ENCODE peak calls at places on chromosomes 5 and 9, in nine cellular contexts. One of them, this sample, is unnamed.

GRCh38 chr9:26131891-26132290 is 453.6 kb upstream of the TUSC1 start:
- DNase-seq in Peyer's patch: no peak
- DNase-seq in choroid plexus epithelial cell: peak; percentile 3
- DNase-seq in AG10803: peak; percentile 75
- DNase-seq in LNCaP clone FGC: no peak
- DNase-seq in IMR-90: peak; percentile 17
- DNase-seq in tibial nerve: no peak
- DNase-seq in Caco-2: no peak
- DNase-seq in hepatocyte: no peak
- DNase-seq in this sample: no peak

GRCh38 chr5:65512170-65512937 is 30.6 kb upstream of the ADAMTS6 start:
- DNase-seq in Peyer's patch: no peak
- DNase-seq in choroid plexus epithelial cell: no peak
- DNase-seq in AG10803: no peak
- DNase-seq in LNCaP clone FGC: no peak
- DNase-seq in IMR-90: peak; percentile 80
- DNase-seq in tibial nerve: no peak
- DNase-seq in Caco-2: no peak
- DNase-seq in hepatocyte: no peak
- DNase-seq in this sample: no peak

GRCh38 chr5:179974946-179975712 is 67.4 kb upstream of the TBC1D9B start:
- DNase-seq in Peyer's patch: no peak
- DNase-seq in choroid plexus epithelial cell: peak; percentile 37
- DNase-seq in AG10803: peak; percentile 6
- DNase-seq in LNCaP clone FGC: no peak
- DNase-seq in IMR-90: no peak
- DNase-seq in tibial nerve: no peak
- DNase-seq in Caco-2: peak; percentile 56
- DNase-seq in hepatocyte: peak; percentile 39
- DNase-seq in this sample: peak; percentile 54

GRCh38 chr9:109652112-109652511 is 127.9 kb upstream of the PALM2AKAP2 start:
- DNase-seq in Peyer's patch: no peak
- DNase-seq in choroid plexus epithelial cell: peak; percentile 13
- DNase-seq in AG10803: no peak
- DNase-seq in LNCaP clone FGC: no peak
- DNase-seq in IMR-90: peak; percentile 10
- DNase-seq in tibial nerve: no peak
- DNase-seq in Caco-2: no peak
- DNase-seq in hepatocyte: no peak
- DNase-seq in this sample: no peak

GRCh38 chr9:37639109-37639748 is 11.5 kb upstream of the FRMPD1 start:
- DNase-seq in Peyer's patch: no peak
- DNase-seq in choroid plexus epithelial cell: peak; percentile 38
- DNase-seq in AG10803: peak; percentile 15
- DNase-seq in LNCaP clone FGC: no peak
- DNase-seq in IMR-90: peak; percentile 43
- DNase-seq in tibial nerve: no peak
- DNase-seq in Caco-2: no peak
- DNase-seq in hepatocyte: no peak
- DNase-seq in this sample: no peak

GRCh38 chr5:111513175-111513520 is 813 bp upstream of the STARD4 start:
- DNase-seq in Peyer's patch: no peak
- DNase-seq in choroid plexus epithelial cell: no peak
- DNase-seq in AG10803: no peak
- DNase-seq in LNCaP clone FGC: no peak
- DNase-seq in IMR-90: no peak
- DNase-seq in tibial nerve: no peak
- DNase-seq in Caco-2: no peak
- DNase-seq in hepatocyte: no peak
- DNase-seq in this sample: no peak

GRCh38 chr9:126160067-126160853 is 166.4 kb upstream of the MVB12B start:
- DNase-seq in Peyer's patch: no peak
- DNase-seq in choroid plexus epithelial cell: no peak
- DNase-seq in AG10803: no peak
- DNase-seq in LNCaP clone FGC: no peak
- DNase-seq in IMR-90: no peak
- DNase-seq in tibial nerve: no peak
- DNase-seq in Caco-2: no peak
- DNase-seq in hepatocyte: no peak
- DNase-seq in this sample: no peak

GRCh38 chr9:69412741-69413150 is 87.7 kb downstream of the ENTREP1 start:
- DNase-seq in Peyer's patch: no peak
- DNase-seq in choroid plexus epithelial cell: peak; percentile 74
- DNase-seq in AG10803: peak; percentile 69
- DNase-seq in LNCaP clone FGC: no peak
- DNase-seq in IMR-90: peak; percentile 52
- DNase-seq in tibial nerve: no peak
- DNase-seq in Caco-2: peak; percentile 43
- DNase-seq in hepatocyte: peak; percentile 73
- DNase-seq in this sample: peak; percentile 4

GRCh38 chr5:40465416-40465815 is 214.3 kb upstream of the PTGER4 start:
- DNase-seq in Peyer's patch: no peak
- DNase-seq in choroid plexus epithelial cell: peak; percentile 17
- DNase-seq in AG10803: no peak
- DNase-seq in LNCaP clone FGC: no peak
- DNase-seq in IMR-90: no peak
- DNase-seq in tibial nerve: no peak
- DNase-seq in Caco-2: no peak
- DNase-seq in hepatocyte: no peak
- DNase-seq in this sample: no peak

GRCh38 chr5:168165221-168165965 is 126.1 kb upstream of the WWC1 start:
- DNase-seq in Peyer's patch: no peak
- DNase-seq in choroid plexus epithelial cell: no peak
- DNase-seq in AG10803: no peak
- DNase-seq in LNCaP clone FGC: no peak
- DNase-seq in IMR-90: no peak
- DNase-seq in tibial nerve: no peak
- DNase-seq in Caco-2: no peak
- DNase-seq in hepatocyte: no peak
- DNase-seq in this sample: no peak

GRCh38 chr5:1324719-1325190 is 20.1 kb downstream of the CLPTM1L start:
- DNase-seq in Peyer's patch: peak; percentile 28
- DNase-seq in choroid plexus epithelial cell: no peak
- DNase-seq in AG10803: no peak
- DNase-seq in LNCaP clone FGC: no peak
- DNase-seq in IMR-90: no peak
- DNase-seq in tibial nerve: no peak
- DNase-seq in Caco-2: peak; percentile 21
- DNase-seq in hepatocyte: no peak
- DNase-seq in this sample: no peak

GRCh38 chr9:103399535-103399934 is 404.4 kb downstream of the CYLC2 start:
- DNase-seq in Peyer's patch: no peak
- DNase-seq in choroid plexus epithelial cell: no peak
- DNase-seq in AG10803: no peak
- DNase-seq in LNCaP clone FGC: no peak
- DNase-seq in IMR-90: no peak
- DNase-seq in tibial nerve: no peak
- DNase-seq in Caco-2: no peak
- DNase-seq in hepatocyte: no peak
- DNase-seq in this sample: no peak

GRCh38 chr9:81798606-81799005 is 109.3 kb upstream of the TLE1 start:
- DNase-seq in Peyer's patch: no peak
- DNase-seq in choroid plexus epithelial cell: peak; percentile 12
- DNase-seq in AG10803: no peak
- DNase-seq in LNCaP clone FGC: no peak
- DNase-seq in IMR-90: peak; percentile 90
- DNase-seq in tibial nerve: no peak
- DNase-seq in Caco-2: no peak
- DNase-seq in hepatocyte: no peak
- DNase-seq in this sample: no peak

GRCh38 chr5:34899066-34899465 is 16.2 kb downstream of the RAD1 start:
- DNase-seq in Peyer's patch: no peak
- DNase-seq in choroid plexus epithelial cell: no peak
- DNase-seq in AG10803: no peak
- DNase-seq in LNCaP clone FGC: no peak
- DNase-seq in IMR-90: no peak
- DNase-seq in tibial nerve: no peak
- DNase-seq in Caco-2: no peak
- DNase-seq in hepatocyte: no peak
- DNase-seq in this sample: no peak

GRCh38 chr9:88897081-88897480 is 94.2 kb upstream of the S1PR3 start:
- DNase-seq in Peyer's patch: no peak
- DNase-seq in choroid plexus epithelial cell: no peak
- DNase-seq in AG10803: no peak
- DNase-seq in LNCaP clone FGC: no peak
- DNase-seq in IMR-90: no peak
- DNase-seq in tibial nerve: no peak
- DNase-seq in Caco-2: no peak
- DNase-seq in hepatocyte: no peak
- DNase-seq in this sample: no peak

GRCh38 chr9:35553670-35554543 is 51.2 kb upstream of the TESK1 start:
- DNase-seq in Peyer's patch: no peak
- DNase-seq in choroid plexus epithelial cell: peak; percentile 89
- DNase-seq in AG10803: peak; percentile 83
- DNase-seq in LNCaP clone FGC: no peak
- DNase-seq in IMR-90: peak; percentile 73
- DNase-seq in tibial nerve: no peak
- DNase-seq in Caco-2: peak; percentile 73
- DNase-seq in hepatocyte: peak; percentile 86
- DNase-seq in this sample: peak; percentile 63

GRCh38 chr9:116589392-116590354 is 97.4 kb upstream of the TRIM32 start:
- DNase-seq in Peyer's patch: no peak
- DNase-seq in choroid plexus epithelial cell: peak; percentile 91
- DNase-seq in AG10803: peak; percentile 50
- DNase-seq in LNCaP clone FGC: peak; percentile 66
- DNase-seq in IMR-90: peak; percentile 69
- DNase-seq in tibial nerve: no peak
- DNase-seq in Caco-2: no peak
- DNase-seq in hepatocyte: peak; percentile 34
- DNase-seq in this sample: peak; percentile 48
- TF ChIP-seq CTCF in Peyer's patch: no peak
- TF ChIP-seq CTCF in choroid plexus epithelial cell: peak; percentile 85
- TF ChIP-seq CTCF in AG10803: peak; percentile 58
- TF ChIP-seq CTCF in LNCaP clone FGC: peak; percentile 68
- TF ChIP-seq CTCF in IMR-90: peak; percentile 64
- TF ChIP-seq CTCF in tibial nerve: no peak
- TF ChIP-seq CTCF in Caco-2: peak; percentile 75
- TF ChIP-seq CTCF in hepatocyte: peak; percentile 49
- TF ChIP-seq CTCF in this sample: peak; percentile 59

DNA sequence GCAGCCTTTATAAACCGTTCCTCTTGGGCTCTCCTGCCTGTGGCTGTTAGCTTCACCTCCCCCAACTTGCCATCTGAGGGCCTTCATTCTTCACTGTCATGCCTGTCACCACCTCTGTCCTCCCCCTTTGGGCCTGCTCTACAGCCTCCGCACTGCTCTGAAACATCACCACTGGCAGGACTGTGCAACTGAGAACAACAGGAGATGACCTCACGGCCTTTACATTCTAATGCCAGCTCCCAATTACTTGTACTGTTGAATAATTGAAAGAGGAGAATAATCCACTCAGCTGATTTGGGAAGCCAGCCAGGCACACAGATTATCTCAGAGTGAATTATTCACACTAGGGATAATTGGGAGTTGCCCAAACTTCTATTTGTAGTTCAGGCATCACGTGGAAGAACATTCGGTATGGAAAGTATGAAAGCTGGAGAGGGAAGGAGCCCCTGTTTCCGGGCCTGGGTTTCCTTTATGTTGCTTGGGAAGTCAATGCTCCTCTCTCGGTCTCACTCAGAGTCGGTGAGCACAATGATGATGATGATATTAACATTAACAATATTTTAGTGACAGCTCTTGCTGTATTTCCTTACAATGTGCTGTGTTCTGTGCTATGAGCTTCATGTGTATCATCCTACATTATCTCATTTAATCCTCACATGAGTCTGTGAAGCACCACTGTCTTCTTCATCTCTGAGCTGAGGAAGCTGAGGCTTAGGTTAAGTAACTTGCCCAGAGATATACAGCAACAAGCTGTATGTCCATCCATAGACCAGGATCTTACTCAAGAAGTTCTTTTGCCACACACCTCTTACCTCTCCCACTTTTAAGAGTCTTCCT is 99.3 kb upstream of the LRRTM2 start:
- DNase-seq in Peyer's patch: no peak
- DNase-seq in choroid plexus epithelial cell: peak; percentile 49
- DNase-seq in AG10803: peak; percentile 76
- DNase-seq in LNCaP clone FGC: no peak
- DNase-seq in IMR-90: peak; percentile 13
- DNase-seq in tibial nerve: no peak
- DNase-seq in Caco-2: no peak
- DNase-seq in hepatocyte: no peak
- DNase-seq in this sample: no peak
- TF ChIP-seq CTCF in Peyer's patch: no peak
- TF ChIP-seq CTCF in choroid plexus epithelial cell: no peak
- TF ChIP-seq CTCF in AG10803: no peak
- TF ChIP-seq CTCF in LNCaP clone FGC: no peak
- TF ChIP-seq CTCF in IMR-90: no peak
- TF ChIP-seq CTCF in tibial nerve: no peak
- TF ChIP-seq CTCF in Caco-2: no peak
- TF ChIP-seq CTCF in hepatocyte: no peak
- TF ChIP-seq CTCF in this sample: no peak

DNA sequence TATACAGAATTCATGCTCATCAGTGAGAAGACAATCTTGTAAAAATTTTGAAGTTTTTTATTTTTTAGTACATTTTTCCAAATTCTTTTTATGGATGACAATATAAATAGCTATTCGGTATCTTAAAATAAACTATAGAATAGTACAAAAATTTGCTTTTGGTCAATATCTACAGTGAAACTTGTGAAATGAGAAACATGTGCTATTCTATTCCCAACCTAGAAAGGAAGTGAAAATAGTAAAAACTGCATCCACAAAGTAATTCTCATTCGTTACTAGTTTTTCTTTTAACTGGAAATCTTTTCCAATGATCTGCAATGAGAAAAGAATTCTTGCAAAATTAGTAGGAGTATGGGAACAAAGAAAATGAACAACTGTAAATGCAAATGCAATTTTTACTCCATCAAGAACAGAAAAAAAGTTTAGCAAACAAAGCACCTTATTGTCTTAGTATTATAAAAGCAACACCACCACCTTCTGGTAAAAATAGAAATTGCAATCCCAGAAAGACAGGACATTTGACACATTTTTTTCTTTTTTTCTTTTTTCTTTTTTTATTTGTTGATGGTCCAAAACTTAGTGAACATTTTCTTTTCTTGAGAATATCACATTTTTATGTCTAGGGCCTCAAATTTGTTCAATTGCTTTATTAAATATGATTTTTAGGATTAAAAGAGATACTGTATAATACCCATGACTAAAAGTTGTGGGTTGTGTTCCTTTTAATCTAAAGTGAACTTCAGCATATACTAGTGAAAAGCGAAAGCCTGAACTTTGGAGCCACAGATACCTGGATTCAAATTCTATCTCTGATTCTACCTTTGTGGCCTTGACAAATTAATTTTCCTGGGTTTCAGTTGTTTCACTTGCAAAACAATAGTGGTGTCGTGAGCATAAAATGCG is 72.3 kb downstream of the SLCO4C1 start:
- DNase-seq in Peyer's patch: no peak
- DNase-seq in choroid plexus epithelial cell: peak; percentile 56
- DNase-seq in AG10803: peak; percentile 9
- DNase-seq in LNCaP clone FGC: peak; percentile 26
- DNase-seq in IMR-90: peak; percentile 2
- DNase-seq in tibial nerve: no peak
- DNase-seq in Caco-2: no peak
- DNase-seq in hepatocyte: peak; percentile 74
- DNase-seq in this sample: no peak
- TF ChIP-seq CTCF in Peyer's patch: peak; percentile 27
- TF ChIP-seq CTCF in choroid plexus epithelial cell: peak; percentile 58
- TF ChIP-seq CTCF in AG10803: peak; percentile 36
- TF ChIP-seq CTCF in LNCaP clone FGC: peak; percentile 59
- TF ChIP-seq CTCF in IMR-90: peak; percentile 48
- TF ChIP-seq CTCF in tibial nerve: no peak
- TF ChIP-seq CTCF in Caco-2: peak; percentile 83
- TF ChIP-seq CTCF in hepatocyte: peak; percentile 66
- TF ChIP-seq CTCF in this sample: peak; percentile 86

GRCh38 chr9:5854032-5854792 is 21.3 kb upstream of the ERMP1 start:
- DNase-seq in Peyer's patch: no peak
- DNase-seq in choroid plexus epithelial cell: no peak
- DNase-seq in AG10803: no peak
- DNase-seq in LNCaP clone FGC: no peak
- DNase-seq in IMR-90: no peak
- DNase-seq in tibial nerve: no peak
- DNase-seq in Caco-2: no peak
- DNase-seq in hepatocyte: no peak
- DNase-seq in this sample: peak; percentile 43
- TF ChIP-seq CTCF in Peyer's patch: no peak
- TF ChIP-seq CTCF in choroid plexus epithelial cell: no peak
- TF ChIP-seq CTCF in AG10803: no peak
- TF ChIP-seq CTCF in LNCaP clone FGC: no peak
- TF ChIP-seq CTCF in IMR-90: no peak
- TF ChIP-seq CTCF in tibial nerve: no peak
- TF ChIP-seq CTCF in Caco-2: no peak
- TF ChIP-seq CTCF in hepatocyte: no peak
- TF ChIP-seq CTCF in this sample: no peak

This sample was measured in activated CD8-positive, alpha-beta T cell treated with anti-CD3 and anti-CD28 coated beads for 36 hours.